ENCODE peak calls at places on chromosomes 11 and 22, in five cellular contexts. L is upper lobe of right lung, R is amygdala, P is HFF-Myc, U is Ammon's horn. M is an unnamed sample.

GRCh38 chr11:126355926-126356897 is 726 bp downstream of the ST3GAL4 start:
- DNase-seq in L (peak; percentile 80), P (no peak), R (peak; percentile 44), U (peak; percentile 91), M (no peak)

GRCh38 chr22:47624277-47625012 is 862.0 kb downstream of the TBC1D22A start:
- DNase-seq in L (peak; percentile 35), U (no peak), R (no peak), P (no peak), M (no peak)

GRCh38 chr11:66349084-66349386 is 1.6 kb upstream of the B4GAT1 start:
- DNase-seq in P (no peak), U (no peak), R (no peak), L (no peak), M (no peak)

GRCh38 chr11:15481871-15482270 is 367.1 kb downstream of the INSC start:
- DNase-seq in U (no peak), P (no peak), L (no peak), R (no peak), M (no peak)

GRCh38 chr11:2586793-2587131 is 113.0 kb downstream of the KCNQ1OT1 start:
- DNase-seq in R (no peak), L (peak; percentile 58), U (no peak), P (no peak), M (no peak)

GRCh38 chr11:114040706-114041211 is 18.8 kb upstream of the ZBTB16 start:
- DNase-seq in U (no peak), R (no peak), P (no peak), L (no peak), M (no peak)

GRCh38 chr11:56876621-56877312 is 111.9 kb upstream of the OR5AK2 start:
- DNase-seq in P (no peak), L (no peak), U (no peak), R (no peak), M (no peak)

GRCh38 chr11:12243511-12243910 is 133.1 kb downstream of the MICAL2 start:
- DNase-seq in L (no peak), R (no peak), U (peak; percentile 58), P (no peak), M (peak; percentile 89)

GRCh38 chr11:13965337-13965736 is 2.8 kb downstream of the SPON1 start:
- DNase-seq in L (no peak), R (no peak), P (no peak), U (no peak), M (no peak)

GRCh38 chr11:2525166-2525861 is 80.5 kb downstream of the KCNQ1 start:
- DNase-seq in P (no peak), U (no peak), R (no peak), L (peak; percentile 60), M (peak; percentile 44)

GRCh38 chr11:62138630-62139425 is 15.0 kb downstream of the INCENP start:
- DNase-seq in P (no peak), U (no peak), R (no peak), L (no peak), M (no peak)

GRCh38 chr22:42984814-42985540 is 30.0 kb downstream of the PACSIN2 start:
- DNase-seq in U (no peak), R (no peak), P (no peak), L (no peak), M (no peak)

M was measured in G401.